ENCODE peak calls at places on chromosomes 16 and 17, in five cellular contexts. One of them, this sample, is unnamed. For H3K4me1, the result is how much of the 10 kb centered on the place peaks cover.

GRCh38 chr16:60905806-60906205 is 1130.4 kb downstream of the CDH8 start:
- ATAC-seq in GM12878: no peak
- ATAC-seq in upper lobe of left lung: no peak
- ATAC-seq in HepG2: no peak
- ATAC-seq in K562: no peak
- ATAC-seq in this sample: no peak

GRCh38 chr16:8751481-8752311 is 45.7 kb downstream of the TMEM186 start:
- ATAC-seq in GM12878: no peak
- ATAC-seq in upper lobe of left lung: no peak
- ATAC-seq in HepG2: peak
- ATAC-seq in K562: no peak
- ATAC-seq in this sample: peak

GRCh38 chr16:450800-451512 is 25.5 kb downstream of the RAB11FIP3 start:
- ATAC-seq in GM12878: no peak
- ATAC-seq in upper lobe of left lung: no peak
- ATAC-seq in HepG2: peak
- ATAC-seq in K562: no peak
- ATAC-seq in this sample: no peak

GRCh38 chr17:79930077-79930785 is 91.0 kb upstream of the CBX4 start:
- ATAC-seq in GM12878: no peak
- ATAC-seq in upper lobe of left lung: no peak
- ATAC-seq in HepG2: no peak
- ATAC-seq in K562: no peak
- ATAC-seq in this sample: no peak

GRCh38 chr17:77365584-77366186 is 224.9 kb downstream of the SEC14L1 start:
- ATAC-seq in GM12878: peak
- ATAC-seq in upper lobe of left lung: peak
- ATAC-seq in HepG2: no peak
- ATAC-seq in K562: no peak
- ATAC-seq in this sample: peak

GRCh38 chr17:77164483-77165030 is 23.8 kb downstream of the SEC14L1 start:
- ATAC-seq in GM12878: no peak
- ATAC-seq in upper lobe of left lung: no peak
- ATAC-seq in HepG2: peak
- ATAC-seq in K562: peak
- ATAC-seq in this sample: no peak

GRCh38 chr16:55008836-55009510 is 78.3 kb downstream of the IRX5 start:
- ATAC-seq in GM12878: no peak
- ATAC-seq in upper lobe of left lung: no peak
- ATAC-seq in HepG2: no peak
- ATAC-seq in K562: no peak
- ATAC-seq in this sample: no peak

GRCh38 chr16:57890752-57891111 is 80.2 kb downstream of the CNGB1 start:
- ATAC-seq in GM12878: no peak
- ATAC-seq in upper lobe of left lung: no peak
- ATAC-seq in HepG2: no peak
- ATAC-seq in K562: no peak
- ATAC-seq in this sample: peak

GRCh38 chr17:20280832-20281231 is 186.5 kb downstream of the LGALS9B start:
- ATAC-seq in GM12878: no peak
- ATAC-seq in upper lobe of left lung: no peak
- ATAC-seq in HepG2: no peak
- ATAC-seq in K562: no peak
- ATAC-seq in this sample: no peak

GRCh38 chr16:73064227-73064995 is 16.5 kb upstream of the ZFHX3 start:
- ATAC-seq in GM12878: no peak
- ATAC-seq in upper lobe of left lung: peak
- ATAC-seq in HepG2: no peak
- ATAC-seq in K562: no peak
- ATAC-seq in this sample: peak

DNA sequence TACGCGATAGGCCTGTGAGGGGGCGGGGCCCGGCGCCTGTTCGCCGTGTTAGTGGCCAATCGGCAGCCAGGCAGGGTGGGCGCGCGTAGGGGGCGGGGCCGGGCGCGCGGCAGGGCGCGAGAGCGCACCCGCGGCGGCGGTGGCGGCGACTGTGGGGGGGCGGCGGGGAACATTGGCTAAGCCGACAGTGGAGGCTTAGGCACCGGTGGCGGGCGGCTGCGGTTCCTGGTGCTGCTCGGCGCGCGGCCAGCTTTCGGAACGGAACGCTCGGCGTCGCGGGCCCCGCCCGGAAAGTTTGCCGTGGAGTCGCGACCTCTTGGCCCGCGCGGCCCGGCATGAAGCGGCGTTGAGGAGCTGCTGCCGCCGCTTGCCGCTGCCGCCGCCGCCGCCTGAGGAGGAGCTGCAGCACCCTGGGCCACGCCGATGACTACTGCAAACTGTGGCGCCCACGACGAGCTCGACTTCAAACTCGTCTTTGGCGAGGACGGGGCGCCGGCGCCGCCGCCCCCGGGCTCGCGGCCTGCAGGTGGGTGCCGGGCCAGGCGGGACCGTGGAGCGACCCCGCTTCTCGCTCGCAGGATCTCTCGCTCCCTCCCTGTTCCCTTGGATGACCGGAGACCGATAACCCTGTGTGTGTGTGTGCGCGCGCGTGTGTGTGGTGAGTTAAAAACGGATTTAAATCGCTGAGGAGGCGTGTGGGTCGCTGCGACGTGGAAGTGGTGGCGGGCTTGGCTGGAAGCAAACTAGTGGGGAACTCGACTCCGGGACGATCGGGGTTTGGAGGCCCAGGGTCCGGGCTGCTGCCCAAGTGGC is at the start of gene NFATC3:
- ATAC-seq in GM12878: peak
- ATAC-seq in upper lobe of left lung: peak
- ATAC-seq in HepG2: peak
- ATAC-seq in K562: peak
- ATAC-seq in this sample: peak
- TF ChIP-seq EP300 in GM12878: no peak
- TF ChIP-seq EP300 in upper lobe of left lung: no peak
- TF ChIP-seq EP300 in HepG2: peak
- TF ChIP-seq EP300 in K562: no peak
- TF ChIP-seq EP300 in this sample: no peak

GRCh38 chr16:70438325-70438982 is 446 bp downstream of the ST3GAL2 start:
- ATAC-seq in GM12878: no peak
- ATAC-seq in upper lobe of left lung: no peak
- ATAC-seq in HepG2: no peak
- ATAC-seq in K562: peak
- ATAC-seq in this sample: peak

GRCh38 chr16:70437017-70437581 is 1.8 kb downstream of the ST3GAL2 start:
- ATAC-seq in GM12878: peak
- ATAC-seq in upper lobe of left lung: no peak
- ATAC-seq in HepG2: peak
- ATAC-seq in K562: peak
- ATAC-seq in this sample: no peak

GRCh38 chr16:70437582-70438324 is 1.1 kb downstream of the ST3GAL2 start:
- ATAC-seq in GM12878: peak
- ATAC-seq in upper lobe of left lung: no peak
- ATAC-seq in HepG2: peak
- ATAC-seq in K562: peak
- ATAC-seq in this sample: no peak

GRCh38 chr16:70441406-70441990 is 2.6 kb upstream of the ST3GAL2 start:
- ATAC-seq in GM12878: no peak
- ATAC-seq in upper lobe of left lung: no peak
- ATAC-seq in HepG2: no peak
- ATAC-seq in K562: no peak
- ATAC-seq in this sample: no peak

DNA sequence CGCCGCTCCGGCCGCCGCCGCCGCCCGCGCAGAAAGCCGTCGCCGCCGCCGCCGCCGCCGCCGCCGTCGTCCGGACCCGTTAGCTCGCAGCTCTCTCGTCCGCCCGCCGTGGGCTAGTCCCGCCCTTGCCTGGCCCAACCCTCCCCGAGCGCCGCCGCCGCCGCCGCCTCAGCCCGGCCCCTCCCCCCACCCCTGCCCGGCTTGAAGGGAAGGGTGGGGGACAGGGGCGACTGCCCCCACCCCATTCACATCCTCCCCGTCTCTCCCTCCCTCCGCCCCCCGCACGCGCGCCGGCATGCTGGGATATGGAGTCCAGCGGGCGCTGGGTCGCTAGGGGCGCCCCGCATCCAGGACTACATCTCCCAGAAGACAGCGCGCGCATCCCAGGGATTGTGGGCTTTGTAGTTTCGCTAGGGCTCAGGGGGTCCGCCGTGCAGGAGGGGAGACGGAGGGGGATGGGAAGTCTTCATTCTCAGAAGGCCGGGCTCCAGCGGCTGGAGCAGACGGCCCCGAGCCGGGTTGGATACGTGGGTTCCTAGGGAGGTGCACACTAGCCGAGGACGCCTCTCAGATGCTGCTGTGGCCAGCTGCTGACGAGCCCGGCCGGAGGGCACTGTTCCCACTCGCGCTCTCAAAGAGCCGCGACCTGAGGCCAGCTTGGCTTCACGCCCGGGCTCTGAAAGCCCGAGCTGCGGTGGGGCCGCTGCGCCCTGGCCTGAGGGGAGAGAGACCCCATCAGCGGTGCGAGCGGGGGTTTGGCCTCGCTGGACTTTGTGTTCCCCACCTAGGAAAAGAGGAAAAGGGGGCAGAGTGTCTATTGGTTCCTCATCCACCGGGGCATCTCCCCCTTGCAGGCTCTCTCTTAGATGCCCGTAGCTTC is at the start of gene ST3GAL2:
- ATAC-seq in GM12878: peak
- ATAC-seq in upper lobe of left lung: peak
- ATAC-seq in HepG2: peak
- ATAC-seq in K562: peak
- ATAC-seq in this sample: peak
- TF ChIP-seq POLR2AphosphoS5 in GM12878: peak
- TF ChIP-seq POLR2AphosphoS5 in upper lobe of left lung: no peak
- TF ChIP-seq POLR2AphosphoS5 in HepG2: peak
- TF ChIP-seq POLR2AphosphoS5 in K562: no peak
- TF ChIP-seq POLR2AphosphoS5 in this sample: peak

DNA sequence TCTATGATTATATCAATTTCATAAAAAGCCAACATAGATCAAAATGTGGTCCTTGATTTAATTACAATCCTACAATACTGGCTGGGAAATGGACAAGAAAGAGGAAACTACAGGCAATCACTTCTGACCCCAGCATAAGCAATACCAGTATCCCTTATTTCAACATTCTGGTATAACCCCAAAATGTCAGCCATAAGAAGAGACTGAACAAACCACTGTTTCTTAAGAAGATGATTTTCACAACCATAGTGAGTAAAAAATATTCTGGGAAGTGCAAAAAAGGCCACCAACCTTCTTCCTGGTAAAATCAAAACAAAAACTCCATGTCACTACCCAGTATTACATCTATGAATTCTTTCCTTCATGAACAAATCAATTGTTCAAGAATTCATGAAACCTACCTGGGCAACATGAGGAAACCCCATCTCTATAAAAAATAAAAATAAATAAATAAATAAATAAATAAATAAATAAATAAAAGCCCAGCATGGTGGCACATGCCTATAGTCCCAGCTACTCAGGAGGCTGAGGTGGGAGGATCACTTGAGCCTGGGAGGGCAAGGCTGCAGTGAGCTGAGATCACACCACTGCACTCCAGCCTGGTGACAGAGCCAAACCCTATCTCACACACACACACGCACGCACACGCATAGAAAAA is 7.5 kb downstream of the N4BP1 start:
- ATAC-seq in GM12878: no peak
- ATAC-seq in upper lobe of left lung: no peak
- ATAC-seq in HepG2: no peak
- ATAC-seq in K562: peak
- ATAC-seq in this sample: no peak
- H3K4me1 ChIP-seq in GM12878: under half
- H3K4me1 ChIP-seq in upper lobe of left lung: half or more
- H3K4me1 ChIP-seq in HepG2: under half
- H3K4me1 ChIP-seq in K562: under half
- H3K4me1 ChIP-seq in this sample: half or more

DNA sequence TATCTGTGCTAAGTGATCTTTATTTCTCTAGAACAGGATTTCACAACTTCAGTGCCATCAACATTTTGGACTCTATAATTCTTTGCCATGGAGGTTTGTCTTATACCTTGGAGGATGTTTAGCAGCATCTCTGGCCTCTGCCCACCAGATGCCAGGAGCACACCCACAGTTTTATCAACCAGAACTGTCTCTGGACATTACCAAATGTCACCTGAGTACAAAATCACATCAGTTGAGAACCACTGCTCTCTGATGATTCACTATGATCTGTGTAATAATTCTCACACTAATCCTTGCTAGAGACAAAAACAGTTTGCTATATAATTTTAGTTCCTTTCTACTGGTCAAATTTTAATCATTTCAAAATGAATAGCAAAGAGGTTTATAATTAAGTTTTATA is 102.8 kb upstream of the AMZ2 start:
- ATAC-seq in GM12878: no peak
- ATAC-seq in upper lobe of left lung: no peak
- ATAC-seq in HepG2: no peak
- ATAC-seq in K562: no peak
- ATAC-seq in this sample: no peak
- TF ChIP-seq EP300 in GM12878: no peak
- TF ChIP-seq EP300 in upper lobe of left lung: no peak
- TF ChIP-seq EP300 in HepG2: no peak
- TF ChIP-seq EP300 in K562: no peak
- TF ChIP-seq EP300 in this sample: no peak

GRCh38 chr17:3801792-3802191 is 804 bp upstream of the ITGAE start:
- ATAC-seq in GM12878: no peak
- ATAC-seq in upper lobe of left lung: no peak
- ATAC-seq in HepG2: no peak
- ATAC-seq in K562: no peak
- ATAC-seq in this sample: no peak
- TF ChIP-seq POLR2AphosphoS5 in GM12878: no peak
- TF ChIP-seq POLR2AphosphoS5 in upper lobe of left lung: no peak
- TF ChIP-seq POLR2AphosphoS5 in HepG2: no peak
- TF ChIP-seq POLR2AphosphoS5 in K562: no peak
- TF ChIP-seq POLR2AphosphoS5 in this sample: no peak

GRCh38 chr16:10332775-10333174 is 53.1 kb upstream of the ATF7IP2 start:
- ATAC-seq in GM12878: no peak
- ATAC-seq in upper lobe of left lung: no peak
- ATAC-seq in HepG2: no peak
- ATAC-seq in K562: no peak
- ATAC-seq in this sample: no peak

GRCh38 chr16:10338426-10338825 is 47.4 kb upstream of the ATF7IP2 start:
- ATAC-seq in GM12878: no peak
- ATAC-seq in upper lobe of left lung: no peak
- ATAC-seq in HepG2: no peak
- ATAC-seq in K562: no peak
- ATAC-seq in this sample: no peak

GRCh38 chr16:10332301-10332700 is 53.6 kb upstream of the ATF7IP2 start:
- ATAC-seq in GM12878: no peak
- ATAC-seq in upper lobe of left lung: no peak
- ATAC-seq in HepG2: peak
- ATAC-seq in K562: no peak
- ATAC-seq in this sample: no peak

GRCh38 chr16:10335681-10336080 is 50.2 kb upstream of the ATF7IP2 start:
- ATAC-seq in GM12878: no peak
- ATAC-seq in upper lobe of left lung: no peak
- ATAC-seq in HepG2: peak
- ATAC-seq in K562: no peak
- ATAC-seq in this sample: no peak

GRCh38 chr16:10333321-10334032 is 52.4 kb upstream of the ATF7IP2 start:
- ATAC-seq in GM12878: no peak
- ATAC-seq in upper lobe of left lung: no peak
- ATAC-seq in HepG2: no peak
- ATAC-seq in K562: no peak
- ATAC-seq in this sample: no peak
- H3K4me1 ChIP-seq in GM12878: under half
- H3K4me1 ChIP-seq in upper lobe of left lung: under half
- H3K4me1 ChIP-seq in HepG2: half or more
- H3K4me1 ChIP-seq in K562: under half
- H3K4me1 ChIP-seq in this sample: under half

GRCh38 chr17:31902693-31903092 is 1.2 kb upstream of the UTP6 start:
- ATAC-seq in GM12878: peak
- ATAC-seq in upper lobe of left lung: no peak
- ATAC-seq in HepG2: no peak
- ATAC-seq in K562: no peak
- ATAC-seq in this sample: no peak
- TF ChIP-seq EP300 in GM12878: no peak
- TF ChIP-seq EP300 in upper lobe of left lung: no peak
- TF ChIP-seq EP300 in HepG2: no peak
- TF ChIP-seq EP300 in K562: no peak
- TF ChIP-seq EP300 in this sample: no peak

GRCh38 chr17:67548693-67549092 is 169.0 kb upstream of the NOL11 start:
- ATAC-seq in GM12878: no peak
- ATAC-seq in upper lobe of left lung: no peak
- ATAC-seq in HepG2: no peak
- ATAC-seq in K562: no peak
- ATAC-seq in this sample: no peak
- TF ChIP-seq POLR2AphosphoS5 in GM12878: no peak
- TF ChIP-seq POLR2AphosphoS5 in upper lobe of left lung: no peak
- TF ChIP-seq POLR2AphosphoS5 in HepG2: no peak
- TF ChIP-seq POLR2AphosphoS5 in K562: no peak
- TF ChIP-seq POLR2AphosphoS5 in this sample: no peak